ENCODE peak calls at places on chromosomes 13 and 19, in four cellular contexts. L is mammary epithelial cell, A is fibroblast of lung, W is NT2/D1. C is an unnamed sample.

GRCh38 chr19:8826371-8826770 is 5.7 kb downstream of the ZNF558 start:
- DNase-seq in A (no peak), W (no peak), L (no peak), C (no peak)

GRCh38 chr19:46748325-46749109 is 2.3 kb upstream of the STRN4 start:
- DNase-seq in W (no peak), L (no peak), A (peak; percentile 71), C (no peak)

GRCh38 chr19:10468133-10468532 is 35.0 kb downstream of the KEAP1 start:
- DNase-seq in A (no peak), L (no peak), W (no peak), C (no peak)

GRCh38 chr19:8611391-8611883 is 922 bp upstream of the ADAMTS10 start:
- DNase-seq in L (no peak), W (no peak), A (no peak), C (no peak)

GRCh38 chr19:7870571-7871279 is 3.5 kb downstream of the PRR36 start:
- DNase-seq in A (peak; percentile 10), W (peak; percentile 78), L (peak; percentile 59), C (no peak)

GRCh38 chr13:97892717-97893116 is 60.8 kb upstream of the IPO5 start:
- DNase-seq in A (no peak), L (peak; percentile 45), W (no peak), C (no peak)

GRCh38 chr19:28023064-28023463 is 1189.9 kb downstream of the UQCRFS1 start:
- DNase-seq in W (no peak), L (no peak), A (no peak), C (no peak)

GRCh38 chr13:31105856-31106255 is 55.8 kb downstream of the HSPH1 start:
- DNase-seq in W (no peak), A (no peak), L (no peak), C (no peak)

DNA sequence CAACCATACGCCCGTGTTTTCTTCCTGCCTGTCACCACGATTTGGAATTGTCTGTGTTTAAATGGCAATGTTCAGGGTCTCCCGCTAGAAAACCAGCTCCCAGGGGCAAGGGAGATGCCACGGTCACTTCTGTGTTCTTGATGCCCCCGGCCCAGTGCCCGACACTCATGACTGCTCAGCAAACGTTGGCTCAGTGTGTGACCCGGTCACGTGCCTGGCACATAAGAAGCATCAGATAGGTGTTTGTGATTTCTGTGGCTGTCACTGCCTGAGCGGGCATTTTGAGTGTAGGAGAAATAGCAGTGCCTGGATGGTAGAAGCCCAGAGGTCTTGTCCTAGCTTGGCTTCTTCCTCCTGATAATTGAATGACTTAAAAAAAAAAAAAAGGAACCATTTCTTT is 15.5 kb downstream of the HDGFL2 start:
- DNase-seq in W (no peak), L (no peak), A (no peak), C (no peak)
- H3K9ac ChIP-seq in W (no peak overlapping the region), L (no peak overlapping the region), A (no peak overlapping the region), C (no peak overlapping the region)

DNA sequence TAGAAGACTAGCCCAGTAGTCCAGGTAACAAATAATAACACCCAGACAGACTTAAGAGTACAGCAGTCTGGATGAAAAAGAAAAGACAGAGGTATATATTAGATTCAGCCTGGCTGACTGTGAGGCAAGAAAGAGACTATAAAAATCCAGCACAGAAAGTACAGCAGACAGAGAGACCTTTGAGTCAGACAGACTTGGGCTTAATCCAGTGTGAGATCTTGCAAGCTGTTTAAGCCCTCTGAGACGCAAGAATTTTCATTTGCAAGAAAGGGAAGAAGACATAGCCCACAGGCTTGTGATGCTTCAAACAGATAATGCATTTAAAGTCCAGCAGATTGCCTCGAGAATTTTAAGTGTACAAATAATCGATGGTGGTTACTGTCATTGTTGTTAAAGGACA is 471.4 kb downstream of the LIG4 start:
- DNase-seq in L (no peak), A (peak; percentile 70), W (no peak), C (no peak)
- H3K9ac ChIP-seq in L (no peak overlapping the region), A (no peak overlapping the region), W (no peak overlapping the region), C (no peak overlapping the region)

GRCh38 chr13:110358381-110358780 is 51.3 kb downstream of the COL4A2 start:
- DNase-seq in L (no peak), A (no peak), W (no peak), C (no peak)

GRCh38 chr13:110363009-110363408 is 55.9 kb downstream of the COL4A2 start:
- DNase-seq in W (no peak), A (no peak), L (no peak), C (no peak)

GRCh38 chr13:110359840-110360301 is 52.8 kb downstream of the COL4A2 start:
- DNase-seq in A (peak; percentile 73), L (no peak), W (no peak), C (no peak)

GRCh38 chr13:110361365-110361911 is 54.4 kb downstream of the COL4A2 start:
- DNase-seq in A (peak; percentile 89), L (no peak), W (no peak), C (no peak)

GRCh38 chr13:110360598-110360997 is 53.5 kb downstream of the COL4A2 start:
- DNase-seq in L (no peak), W (no peak), A (no peak), C (no peak)
- H3K9ac ChIP-seq in L (no peak overlapping the region), W (no peak overlapping the region), A (peak overlapping the region; percentile 54), C (no peak overlapping the region)

GRCh38 chr19:17302391-17303166 is 646 bp downstream of the ABHD8 start:
- DNase-seq in A (no peak), L (no peak), W (no peak), C (no peak)

GRCh38 chr19:17304386-17305047 is 1.2 kb upstream of the MRPL34 start:
- DNase-seq in A (no peak), W (no peak), L (no peak), C (no peak)

GRCh38 chr19:17305211-17305516 is 508 bp upstream of the MRPL34 start:
- DNase-seq in L (no peak), W (no peak), A (no peak), C (no peak)

GRCh38 chr19:17303167-17303939 is at the start of gene ABHD8:
- DNase-seq in W (peak; percentile 97), A (peak; percentile 96), L (peak; percentile 85), C (peak; percentile 78)

DNA sequence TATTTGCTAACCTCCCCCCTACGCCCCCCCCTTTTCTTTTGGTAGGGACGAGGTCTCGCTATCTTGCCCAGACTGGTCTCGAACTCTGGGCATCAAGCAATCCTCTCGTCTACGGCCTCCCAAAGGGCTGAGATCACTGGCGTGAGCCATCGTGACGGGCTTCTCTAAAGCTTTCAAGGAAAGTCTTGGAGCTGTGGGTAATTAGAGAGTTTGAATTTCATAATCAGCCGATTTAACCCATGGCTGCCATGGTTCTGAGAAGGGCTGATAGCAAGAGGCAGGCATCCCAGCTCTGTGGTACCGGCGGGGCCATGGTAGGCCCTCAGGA is 679 bp upstream of the ABHD8 start:
- DNase-seq in A (no peak), L (no peak), W (no peak), C (no peak)
- H3K9ac ChIP-seq in A (no peak overlapping the region), L (no peak overlapping the region), W (no peak overlapping the region), C (no peak overlapping the region)